ENCODE peak calls at places on chromosomes 3 and 15, in seven cellular contexts. O, L, K, R, B, A and Z are unnamed samples.

GRCh38 chr3:150797155-150797554 is 34.2 kb upstream of the SIAH2 start:
- DNase-seq in A (no peak), L (no peak), B (no peak), R (no peak), K (no peak), O (no peak), Z (no peak)

GRCh38 chr15:74138642-74139041 is 8.3 kb downstream of the ISLR2 start:
- DNase-seq in K (no peak), R (no peak), A (no peak), L (no peak), B (no peak), O (no peak), Z (no peak)

GRCh38 chr3:186287723-186288122 is 74.3 kb downstream of the DGKG start:
- DNase-seq in O (no peak), B (no peak), A (no peak), K (no peak), L (no peak), R (no peak), Z (no peak)

GRCh38 chr3:78268716-78269668 is 1229.1 kb downstream of the ROBO2 start:
- DNase-seq in B (no peak), A (no peak), R (no peak), K (peak), O (no peak), L (no peak), Z (no peak)

GRCh38 chr15:91956026-91956723 is 102.7 kb downstream of the SLCO3A1 start:
- DNase-seq in A (no peak), K (no peak), B (no peak), L (no peak), O (no peak), R (no peak), Z (no peak)

GRCh38 chr3:160748226-160748625 is 7.8 kb upstream of the PPM1L start:
- DNase-seq in L (no peak), R (no peak), B (no peak), K (no peak), A (no peak), O (no peak), Z (no peak)

GRCh38 chr3:104988491-104988890 is 378.2 kb upstream of the ALCAM start:
- DNase-seq in A (no peak), L (no peak), R (no peak), K (no peak), O (no peak), B (no peak), Z (no peak)

GRCh38 chr3:171850324-171850697 is 7.2 kb downstream of the TMEM212 start:
- DNase-seq in R (no peak), K (no peak), O (no peak), L (no peak), B (no peak), A (no peak), Z (no peak)

GRCh38 chr3:37912052-37912733 is 50.5 kb downstream of the CTDSPL start:
- DNase-seq in A (no peak), R (no peak), L (no peak), K (no peak), O (no peak), B (no peak), Z (no peak)

GRCh38 chr3:114213262-114213668 is 24.1 kb downstream of the ZNF80 start:
- DNase-seq in A (no peak), L (no peak), K (no peak), O (no peak), B (no peak), R (no peak), Z (no peak)

GRCh38 chr3:31210068-31210650 is 315.7 kb upstream of the GADL1 start:
- DNase-seq in O (no peak), L (no peak), K (no peak), A (no peak), B (no peak), R (no peak), Z (no peak)

GRCh38 chr15:26711445-26711844 is 61.4 kb downstream of the GABRB3 start:
- DNase-seq in L (no peak), R (no peak), A (no peak), K (no peak), B (no peak), O (no peak), Z (no peak)

GRCh38 chr3:55000546-55000945 is 72.7 kb upstream of the LRTM1 start:
- DNase-seq in A (no peak), B (no peak), O (no peak), L (no peak), K (no peak), R (no peak), Z (no peak)

GRCh38 chr3:29065211-29065785 is 215.6 kb upstream of the RBMS3 start:
- DNase-seq in K (peak), A (peak), B (no peak), L (no peak), O (peak), R (no peak), Z (no peak)

GRCh38 chr3:22542311-22542710 is 660.8 kb upstream of the UBE2E2 start:
- DNase-seq in A (no peak), O (no peak), L (no peak), B (no peak), K (no peak), R (no peak), Z (no peak)

GRCh38 chr3:56812749-56813655 is 11.3 kb upstream of the ARHGEF3 start:
- DNase-seq in L (no peak), O (no peak), A (no peak), R (no peak), K (no peak), B (no peak), Z (no peak)

GRCh38 chr3:149016669-149017541 is 25.6 kb downstream of the GYG1 start:
- DNase-seq in O (no peak), R (no peak), A (no peak), L (no peak), B (no peak), K (no peak), Z (no peak)

GRCh38 chr3:31170932-31171670 is 276.6 kb upstream of the GADL1 start:
- DNase-seq in L (no peak), B (no peak), O (no peak), R (no peak), A (no peak), K (no peak), Z (no peak)

GRCh38 chr15:88904808-88905327 is 8.3 kb downstream of the MFGE8 start:
- DNase-seq in O (peak), L (peak), K (peak), A (peak), B (no peak), R (peak), Z (peak)

GRCh38 chr3:179196098-179196497 is 47.9 kb downstream of the PIK3CA start:
- DNase-seq in L (peak), K (no peak), B (no peak), O (no peak), R (no peak), A (no peak), Z (no peak)

GRCh38 chr3:71245971-71246860 is 337.3 kb downstream of the FOXP1 start:
- DNase-seq in R (peak), L (no peak), A (no peak), K (no peak), B (no peak), O (no peak), Z (no peak)

GRCh38 chr15:65081758-65082157 is 5.2 kb downstream of the KBTBD13 start:
- DNase-seq in O (no peak), L (no peak), R (no peak), K (no peak), B (no peak), A (no peak), Z (no peak)

GRCh38 chr3:52399593-52399992 is 45.3 kb downstream of the SEMA3G start:
- DNase-seq in O (no peak), L (no peak), A (no peak), B (no peak), R (no peak), K (no peak), Z (no peak)

GRCh38 chr3:128965280-128965679 is 28.6 kb downstream of the CFAP92 start:
- DNase-seq in A (no peak), L (no peak), K (no peak), O (no peak), B (no peak), R (no peak), Z (no peak)

GRCh38 chr15:91468861-91469260 is 368.8 kb downstream of the SV2B start:
- DNase-seq in B (no peak), R (no peak), O (no peak), L (no peak), K (no peak), A (no peak), Z (no peak)

GRCh38 chr3:102238362-102238761 is 196.5 kb upstream of the ZPLD1 start:
- DNase-seq in L (no peak), B (no peak), A (peak), O (no peak), K (no peak), R (no peak), Z (no peak)

GRCh38 chr3:169787791-169788190 is 14.6 kb downstream of the MYNN start:
- DNase-seq in K (no peak), O (no peak), R (no peak), A (no peak), L (no peak), B (no peak), Z (no peak)

GRCh38 chr15:35529784-35530183 is 16.2 kb downstream of the DPH6 start:
- DNase-seq in K (no peak), O (no peak), A (no peak), B (no peak), R (no peak), L (no peak), Z (no peak)

GRCh38 chr15:60620707-60621106 is 141.8 kb upstream of the ICE2 start:
- DNase-seq in L (no peak), K (peak), A (peak), R (no peak), O (no peak), B (no peak), Z (no peak)

GRCh38 chr15:25244731-25245585 is 193.9 kb downstream of the UBE3A start:
- DNase-seq in O (peak), A (peak), L (no peak), R (no peak), K (no peak), B (no peak), Z (no peak)

GRCh38 chr3:179297971-179298725 is 24.7 kb upstream of the ZNF639 start:
- DNase-seq in R (no peak), O (no peak), K (no peak), L (no peak), B (no peak), A (no peak), Z (no peak)

DNA sequence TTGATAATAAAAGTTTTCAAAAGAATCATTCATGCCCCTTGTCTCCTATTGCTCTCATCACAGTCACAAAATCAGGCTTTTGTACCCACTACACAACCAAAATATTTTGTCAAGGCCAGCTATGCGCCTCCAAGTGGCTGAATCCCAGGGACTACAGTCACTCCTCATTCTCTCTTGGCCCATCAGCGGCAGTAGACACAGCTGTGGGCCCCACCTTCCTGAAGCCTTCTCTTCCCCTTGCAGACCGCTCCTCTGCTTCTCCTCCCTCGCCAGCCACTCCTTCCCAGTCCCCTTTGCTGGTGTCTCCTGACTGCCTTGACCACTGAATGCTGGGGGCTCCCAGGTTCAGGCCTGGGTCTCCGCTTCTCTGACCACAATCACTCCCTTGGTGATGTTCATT is 52.1 kb downstream of the LSM3 start:
- DNase-seq in O (no peak), R (no peak), L (no peak), A (no peak), B (no peak), K (no peak), Z (no peak)
- TF ChIP-seq POLR2AphosphoS5 in O (no peak), R (no peak), L (no peak), A (no peak), B (no peak), K (no peak), Z (no peak)

DNA sequence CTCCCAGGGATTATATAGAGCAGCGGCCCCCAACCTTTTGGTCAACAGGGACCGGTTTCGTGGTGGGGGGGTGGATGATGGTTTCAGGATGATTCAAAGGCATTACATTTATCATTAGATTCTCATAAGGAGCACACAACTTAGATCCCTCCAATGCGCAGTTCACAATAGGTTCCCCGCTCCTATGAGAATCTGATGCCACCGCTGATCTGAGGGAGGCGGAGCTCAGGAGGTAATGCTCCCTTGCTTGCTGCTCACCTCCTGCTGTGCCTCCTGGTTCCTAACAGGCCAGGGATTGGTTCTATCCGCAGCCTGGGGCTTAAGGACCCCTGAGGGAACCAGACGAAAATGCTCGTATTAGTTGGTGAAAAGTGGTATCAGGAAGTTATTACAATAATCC is 1.3 kb upstream of the HACD2 start:
- DNase-seq in B (peak), A (peak), K (no peak), O (peak), R (peak), L (no peak), Z (no peak)
- TF ChIP-seq POLR2A in B (no peak), A (no peak), K (no peak), O (no peak), R (peak), L (no peak), Z (peak)

DNA sequence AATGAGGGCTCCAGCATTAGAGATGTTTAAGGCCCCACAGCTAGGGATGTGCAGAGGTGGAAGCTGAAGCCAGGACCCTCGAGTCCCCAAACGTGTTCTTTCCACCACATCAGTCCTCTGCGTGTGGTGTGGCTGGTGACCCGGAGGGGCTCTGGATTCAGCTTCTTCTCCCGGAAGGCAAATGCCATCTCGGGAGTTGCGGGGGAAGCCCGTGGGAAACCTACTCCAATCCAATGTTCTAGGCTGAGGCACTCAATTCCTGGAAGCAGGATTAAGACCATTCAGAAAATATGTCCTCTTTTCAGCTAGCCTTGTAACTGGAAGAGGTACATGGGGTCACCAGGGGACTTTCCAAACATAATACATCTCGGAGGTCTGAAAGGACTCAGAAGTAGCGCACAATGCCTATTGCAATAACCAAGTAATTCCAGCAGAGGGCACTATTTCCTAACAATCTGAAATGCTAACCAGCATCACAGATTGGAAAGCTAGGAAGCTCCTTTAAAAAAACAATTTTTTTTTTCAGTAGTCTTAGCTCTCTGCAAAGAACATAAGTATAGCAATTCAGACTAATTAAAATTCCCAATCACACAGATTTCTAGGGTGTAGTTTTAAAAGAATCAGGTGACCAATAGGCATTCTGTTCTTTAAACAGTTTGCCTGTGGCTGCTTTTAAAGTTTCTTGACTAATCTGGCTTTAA is 36.2 kb downstream of the BNC1 start:
- DNase-seq in B (peak), O (no peak), R (peak), A (no peak), L (no peak), K (no peak), Z (no peak)
- TF ChIP-seq POLR2AphosphoS5 in B (no peak), O (no peak), R (no peak), A (no peak), L (no peak), K (no peak), Z (no peak)

GRCh38 chr3:157089455-157090221 is 70.3 kb downstream of the CCNL1 start:
- DNase-seq in A (peak), K (peak), O (peak), R (no peak), L (no peak), B (no peak), Z (no peak)
- TF ChIP-seq POLR2A in A (peak), K (no peak), O (no peak), R (no peak), L (peak), B (no peak), Z (peak)

DNA sequence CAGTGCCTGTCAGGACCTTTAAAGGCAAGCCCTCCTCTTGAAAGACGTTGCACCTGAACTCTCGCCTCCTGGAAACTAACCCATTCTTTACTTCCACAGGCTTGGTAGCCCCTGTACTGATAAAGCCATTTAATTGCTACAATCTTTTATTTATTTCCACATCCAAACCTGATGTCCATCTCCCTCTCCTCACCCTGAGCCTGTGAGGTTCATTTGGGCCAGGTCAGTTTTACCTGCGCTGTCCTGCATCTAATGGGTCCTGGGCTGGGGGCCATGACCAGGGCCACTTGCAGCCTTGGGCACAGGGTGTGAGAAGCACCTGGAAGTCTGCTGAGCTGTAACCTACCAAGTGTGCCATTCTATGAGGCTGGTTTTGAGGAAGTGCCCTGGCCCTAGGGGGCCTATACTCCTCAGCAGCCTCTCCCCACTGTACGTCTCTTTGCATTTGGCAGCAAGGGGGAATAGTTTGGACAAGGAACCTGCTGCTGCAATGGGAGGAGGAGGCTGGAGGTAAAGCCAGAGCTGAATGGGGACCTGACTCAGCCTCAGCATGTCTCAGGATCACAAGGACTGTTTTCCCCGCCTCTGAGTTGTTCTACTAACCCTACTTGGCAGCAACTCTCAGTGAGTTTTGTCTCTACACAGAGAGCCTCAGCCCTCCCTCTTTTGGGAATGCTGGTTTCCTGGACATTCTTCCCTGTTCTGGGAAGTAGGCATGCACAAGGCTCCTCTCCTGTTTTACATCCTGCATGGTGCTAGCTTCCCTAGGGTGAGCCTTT is 53.8 kb downstream of the WDR76 start:
- DNase-seq in L (no peak), A (no peak), K (no peak), R (no peak), O (no peak), B (no peak), Z (no peak)
- TF ChIP-seq POLR2AphosphoS5 in L (peak), A (no peak), K (no peak), R (no peak), O (no peak), B (no peak), Z (no peak)